ENCODE peak calls at places on chromosomes 13 and 19, in six cellular contexts. G, R, E, M, I and T are unnamed samples.

GRCh38 chr13:23427342-23428182 is 5.9 kb downstream of the SACS start:
- DNase-seq in G (peak), R (no peak), E (no peak), M (peak), I (peak), T (no peak)

GRCh38 chr19:46426506-46427162 is 2.1 kb downstream of the PNMA8C start:
- DNase-seq in G (peak), R (peak), E (peak), M (peak), I (peak), T (peak)

GRCh38 chr13:19860884-19861655 is 2.4 kb downstream of the ZMYM5 start:
- DNase-seq in G (peak), R (peak), E (no peak), M (peak), I (no peak), T (peak)

GRCh38 chr19:48596679-48597465 is 9.7 kb upstream of the SPACA4 start:
- DNase-seq in G (no peak), R (no peak), E (no peak), M (no peak), I (no peak), T (no peak)

GRCh38 chr13:23558675-23559536 is 11.3 kb upstream of the TNFRSF19 start:
- DNase-seq in G (peak), R (no peak), E (no peak), M (peak), I (no peak), T (peak)

GRCh38 chr19:39136225-39136940 is 10.8 kb downstream of the PAK4 start:
- DNase-seq in G (no peak), R (no peak), E (no peak), M (no peak), I (no peak), T (no peak)

GRCh38 chr13:74444161-74444571 is 310.0 kb upstream of the KLF12 start:
- DNase-seq in G (no peak), R (no peak), E (no peak), M (no peak), I (no peak), T (no peak)

GRCh38 chr19:16584825-16585801 is 12.9 kb upstream of the SLC35E1 start:
- DNase-seq in G (no peak), R (no peak), E (no peak), M (no peak), I (no peak), T (no peak)

GRCh38 chr13:50483416-50483815 is 360.1 kb downstream of the DLEU7 start:
- DNase-seq in G (no peak), R (no peak), E (no peak), M (no peak), I (no peak), T (no peak)

GRCh38 chr19:34173145-34173956 is 1.0 kb downstream of the LSM14A start:
- DNase-seq in G (peak), R (peak), E (peak), M (peak), I (peak), T (peak)

GRCh38 chr19:30703645-30704044 is 331.5 kb downstream of the ZNF536 start:
- DNase-seq in G (no peak), R (no peak), E (no peak), M (no peak), I (no peak), T (no peak)

GRCh38 chr19:2547033-2547680 is 71.2 kb downstream of the GADD45B start:
- DNase-seq in G (no peak), R (no peak), E (no peak), M (no peak), I (no peak), T (no peak)

GRCh38 chr19:986083-986482 is 1.9 kb downstream of the WDR18 start:
- DNase-seq in G (no peak), R (no peak), E (no peak), M (no peak), I (no peak), T (no peak)

GRCh38 chr13:77330009-77330471 is 3.1 kb upstream of the MYCBP2 start:
- DNase-seq in G (no peak), R (no peak), E (no peak), M (no peak), I (no peak), T (no peak)
- H2BK15ac ChIP-seq in G (peak), R (no peak), E (no peak), M (no peak), I (no peak), T (no peak)

GRCh38 chr13:32446778-32447465 is 19.0 kb upstream of the N4BP2L1 start:
- DNase-seq in G (no peak), R (no peak), E (no peak), M (no peak), I (no peak), T (peak)

GRCh38 chr13:32446220-32446619 is 18.3 kb upstream of the N4BP2L1 start:
- DNase-seq in G (no peak), R (no peak), E (no peak), M (no peak), I (no peak), T (no peak)

GRCh38 chr13:32448224-32448623 is 20.3 kb upstream of the N4BP2L1 start:
- DNase-seq in G (no peak), R (no peak), E (no peak), M (no peak), I (no peak), T (no peak)

GRCh38 chr13:32443111-32443510 is 15.2 kb upstream of the N4BP2L1 start:
- DNase-seq in G (peak), R (no peak), E (no peak), M (peak), I (no peak), T (peak)

DNA sequence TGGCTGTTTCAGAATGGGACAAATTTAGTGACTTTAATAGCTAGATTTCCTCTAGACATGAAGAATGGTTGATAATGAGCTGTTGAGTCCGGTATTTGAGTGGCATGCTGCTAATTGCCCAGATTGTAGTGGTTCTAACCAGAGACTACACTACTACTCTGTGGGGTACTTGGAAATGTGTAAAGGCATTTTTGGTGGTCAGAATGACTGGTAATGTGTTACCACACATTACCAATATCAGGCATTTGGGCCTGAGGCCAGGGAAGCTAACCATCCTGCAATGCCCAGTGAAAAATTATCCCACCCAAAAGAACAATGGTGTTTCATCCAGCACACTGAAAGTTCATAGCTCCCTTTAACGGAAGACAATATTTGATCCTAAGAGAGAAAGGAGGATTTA is 17.5 kb upstream of the N4BP2L1 start:
- DNase-seq in G (no peak), R (no peak), E (no peak), M (no peak), I (no peak), T (no peak)
- H2BK15ac ChIP-seq in G (no peak), R (no peak), E (no peak), M (no peak), I (no peak), T (no peak)

DNA sequence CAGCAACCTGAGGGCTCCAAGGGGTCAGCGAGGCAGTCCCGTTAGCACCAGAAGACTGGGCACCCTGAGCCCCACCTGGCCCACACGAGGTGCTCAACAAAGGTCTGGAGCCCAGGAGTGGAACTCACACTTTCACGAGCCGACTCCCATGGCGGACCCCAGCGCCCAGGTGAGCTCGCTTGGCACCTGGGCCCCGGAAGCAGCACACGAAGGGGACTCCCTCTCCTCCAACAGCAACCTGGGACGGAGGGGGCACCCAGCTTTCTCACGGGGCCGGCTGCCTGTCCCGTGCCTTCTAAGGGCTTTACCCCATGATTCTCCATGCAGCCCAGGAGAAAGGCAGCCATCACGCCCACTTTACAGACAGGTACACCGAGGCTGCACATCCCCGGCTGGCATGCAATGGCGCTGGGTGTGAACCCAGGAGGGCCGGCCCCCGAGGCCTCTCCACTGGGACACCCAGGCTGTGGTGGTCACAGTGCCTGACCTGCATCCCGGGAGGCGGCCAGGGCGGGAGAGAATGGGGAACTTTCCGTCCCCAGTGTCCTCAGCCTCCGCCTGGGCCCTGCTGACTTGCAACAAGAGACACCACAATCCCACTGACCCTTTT is 5.0 kb downstream of the PIP5K1C start:
- DNase-seq in G (no peak), R (no peak), E (no peak), M (no peak), I (no peak), T (no peak)
- H2BK15ac ChIP-seq in G (no peak), R (no peak), E (no peak), M (no peak), I (no peak), T (no peak)

GRCh38 chr13:113520571-113520970 is 30.1 kb upstream of the DCUN1D2 start:
- DNase-seq in G (no peak), R (no peak), E (no peak), M (no peak), I (no peak), T (no peak)
- H2BK15ac ChIP-seq in G (no peak), R (no peak), E (no peak), M (no peak), I (no peak), T (no peak)

GRCh38 chr13:67119481-67119883 is 110.7 kb downstream of the PCDH9 start:
- DNase-seq in G (peak), R (no peak), E (no peak), M (peak), I (no peak), T (no peak)
- H2BK15ac ChIP-seq in G (no peak), R (no peak), E (no peak), M (no peak), I (no peak), T (no peak)

GRCh38 chr13:38394777-38395504 is 45.3 kb downstream of the UFM1 start:
- DNase-seq in G (no peak), R (no peak), E (no peak), M (peak), I (no peak), T (peak)

GRCh38 chr13:38398810-38399493 is 49.3 kb downstream of the UFM1 start:
- DNase-seq in G (peak), R (no peak), E (no peak), M (peak), I (no peak), T (no peak)

GRCh38 chr13:38391341-38391740 is 41.7 kb downstream of the UFM1 start:
- DNase-seq in G (no peak), R (no peak), E (no peak), M (no peak), I (no peak), T (no peak)

GRCh38 chr13:38399540-38399939 is 49.9 kb downstream of the UFM1 start:
- DNase-seq in G (no peak), R (no peak), E (no peak), M (peak), I (no peak), T (no peak)

GRCh38 chr13:38395505-38395803 is 45.8 kb downstream of the UFM1 start:
- DNase-seq in G (no peak), R (no peak), E (no peak), M (no peak), I (no peak), T (peak)
- H2BK15ac ChIP-seq in G (no peak), R (no peak), E (no peak), M (no peak), I (no peak), T (no peak)

GRCh38 chr19:7883105-7883504 is 5.2 kb upstream of the LRRC8E start:
- DNase-seq in G (no peak), R (no peak), E (no peak), M (no peak), I (no peak), T (no peak)
- H2BK15ac ChIP-seq in G (no peak), R (no peak), E (no peak), M (no peak), I (no peak), T (no peak)